ENCODE peak calls at places on chromosome 22, in six cellular contexts. H, P, I, S, M and A are unnamed samples.

GRCh38 chr22:39917776-39918493 is 17.1 kb downstream of the GRAP2 start:
- DNase-seq in H (no peak), S (no peak), M (no peak), P (no peak), I (peak; percentile 14), A (no peak)

GRCh38 chr22:36374603-36375024 is 13.2 kb downstream of the MYH9 start:
- DNase-seq in P (no peak), I (no peak), M (no peak), H (no peak), S (no peak), A (no peak)

GRCh38 chr22:19460036-19460435 is 12.5 kb upstream of the C22orf39 start:
- DNase-seq in S (no peak), M (no peak), H (no peak), P (no peak), I (no peak), A (no peak)

GRCh38 chr22:17734197-17734596 is 40.1 kb downstream of the BID start:
- DNase-seq in H (no peak), S (no peak), P (no peak), M (no peak), I (no peak), A (no peak)

GRCh38 chr22:40203568-40203967 is 25.8 kb downstream of the TNRC6B start:
- DNase-seq in P (no peak), H (no peak), I (no peak), S (no peak), M (no peak), A (no peak)

GRCh38 chr22:30310881-30311771 is 15.6 kb downstream of the TBC1D10A start:
- DNase-seq in I (no peak), M (peak; percentile 94), S (no peak), H (peak; percentile 75), P (no peak), A (peak; percentile 84)

GRCh38 chr22:19853058-19853878 is 1.4 kb downstream of the GNB1L start:
- DNase-seq in H (no peak), I (no peak), S (no peak), M (peak; percentile 64), P (peak; percentile 73), A (no peak)

GRCh38 chr22:32617271-32617670 is 142.7 kb downstream of the FBXO7 start:
- DNase-seq in P (no peak), H (no peak), I (no peak), M (no peak), S (no peak), A (peak; percentile 36)

GRCh38 chr22:30286813-30287625 is 2.3 kb downstream of the CASTOR1 start:
- DNase-seq in S (peak; percentile 67), H (peak; percentile 54), P (peak; percentile 68), I (peak; percentile 85), M (peak; percentile 81), A (peak; percentile 72)

GRCh38 chr22:29904020-29904419 is 21.0 kb downstream of the MTMR3 start:
- DNase-seq in H (no peak), I (no peak), S (no peak), P (no peak), M (no peak), A (no peak)

GRCh38 chr22:36823177-36823839 is 6.5 kb upstream of the PVALB start:
- DNase-seq in I (no peak), H (no peak), S (no peak), P (no peak), M (no peak), A (no peak)

GRCh38 chr22:37951305-37951704 is 2.1 kb downstream of the C22orf23 start:
- DNase-seq in M (no peak), P (no peak), I (no peak), H (no peak), S (peak; percentile 10), A (no peak)

GRCh38 chr22:35174398-35174797 is 82.9 kb upstream of the HMGXB4 start:
- DNase-seq in I (no peak), P (no peak), M (no peak), S (no peak), H (no peak), A (no peak)

GRCh38 chr22:19923914-19924513 is 17.6 kb upstream of the COMT start:
- DNase-seq in M (no peak), P (no peak), S (no peak), I (no peak), H (no peak), A (no peak)

GRCh38 chr22:29359469-29359868 is 28.9 kb downstream of the AP1B1 start:
- DNase-seq in H (no peak), S (peak; percentile 28), M (peak; percentile 85), P (peak; percentile 41), I (peak; percentile 81), A (peak; percentile 62)

GRCh38 chr22:22079404-22080148 is 97.0 kb upstream of the TOP3B start:
- DNase-seq in M (no peak), P (no peak), H (no peak), I (no peak), S (no peak), A (no peak)

GRCh38 chr22:37428649-37429586 is 1.6 kb upstream of the ELFN2 start:
- DNase-seq in M (no peak), S (peak; percentile 64), P (peak; percentile 61), I (peak; percentile 88), H (no peak), A (peak; percentile 48)

GRCh38 chr22:25555506-25556060 is 8.9 kb upstream of the GRK3 start:
- DNase-seq in M (no peak), P (no peak), H (no peak), S (no peak), I (no peak), A (no peak)

GRCh38 chr22:38244106-38244505 is 28.7 kb downstream of the TMEM184B start:
- DNase-seq in P (no peak), H (no peak), I (no peak), S (no peak), M (no peak), A (no peak)

GRCh38 chr22:27632451-27633295 is 168.9 kb downstream of the MN1 start:
- DNase-seq in M (no peak), H (no peak), S (no peak), P (peak; percentile 14), I (peak; percentile 81), A (no peak)

GRCh38 chr22:22770280-22770871 is 117.2 kb upstream of the IGLL5 start:
- DNase-seq in P (peak; percentile 100), M (no peak), S (peak; percentile 33), I (peak; percentile 66), H (no peak), A (peak; percentile 50)

GRCh38 chr22:35480627-35481565 is 59.7 kb upstream of the RASD2 start:
- DNase-seq in I (no peak), S (no peak), H (no peak), M (peak; percentile 90), P (peak; percentile 13), A (no peak)

GRCh38 chr22:19212302-19212870 is 33.9 kb upstream of the SLC25A1 start:
- DNase-seq in H (no peak), S (no peak), M (no peak), I (no peak), P (no peak), A (no peak)

GRCh38 chr22:42343551-42344081 is 73.2 kb upstream of the TCF20 start:
- DNase-seq in M (no peak), I (peak; percentile 80), P (peak; percentile 82), S (no peak), H (no peak), A (peak; percentile 66)

GRCh38 chr22:29842740-29843139 is 4.7 kb upstream of the ASCC2 start:
- DNase-seq in M (no peak), S (peak; percentile 53), P (no peak), I (no peak), H (no peak), A (no peak)

GRCh38 chr22:37784829-37785495 is 22.8 kb upstream of the GCAT start:
- DNase-seq in H (no peak), M (no peak), S (no peak), I (peak; percentile 17), P (no peak), A (no peak)

GRCh38 chr22:17563936-17564391 is 666 bp downstream of the SLC25A18 start:
- DNase-seq in P (no peak), H (no peak), I (no peak), S (no peak), M (peak; percentile 92), A (peak; percentile 73)

GRCh38 chr22:29600846-29601245 is 2.6 kb upstream of the NF2 start:
- DNase-seq in I (no peak), H (no peak), P (no peak), S (no peak), M (no peak), A (no peak)

GRCh38 chr22:40939202-40939601 is 12.0 kb upstream of the RBX1 start:
- DNase-seq in S (no peak), H (no peak), P (no peak), M (no peak), I (no peak), A (no peak)

GRCh38 chr22:41482319-41482935 is 13.5 kb downstream of the ACO2 start:
- DNase-seq in S (no peak), P (no peak), H (no peak), M (no peak), I (no peak), A (no peak)

GRCh38 chr22:46083383-46084350 is 66.7 kb upstream of the PPARA start:
- DNase-seq in P (no peak), S (no peak), H (peak; percentile 15), M (peak; percentile 72), I (no peak), A (no peak)
- H3K27ac ChIP-seq in P (no peak overlapping the region), S (peak overlapping the region; percentile 99), H (peak overlapping the region; percentile 73), M (peak overlapping the region; percentile 98), I (peak overlapping the region; percentile 96), A (peak overlapping the region; percentile 98)

GRCh38 chr22:44109417-44109816 is 71.3 kb upstream of the PARVG start:
- DNase-seq in I (peak; percentile 47), H (no peak), S (no peak), M (peak; percentile 17), P (no peak), A (peak; percentile 3)
- H3K4me1 ChIP-seq in I (no peaks in the 10 kb centered on the region), H (no peaks in the 10 kb centered on the region), S (no peaks in the 10 kb centered on the region), M (no peaks in the 10 kb centered on the region), P (no peaks in the 10 kb centered on the region), A (no peaks in the 10 kb centered on the region)

DNA sequence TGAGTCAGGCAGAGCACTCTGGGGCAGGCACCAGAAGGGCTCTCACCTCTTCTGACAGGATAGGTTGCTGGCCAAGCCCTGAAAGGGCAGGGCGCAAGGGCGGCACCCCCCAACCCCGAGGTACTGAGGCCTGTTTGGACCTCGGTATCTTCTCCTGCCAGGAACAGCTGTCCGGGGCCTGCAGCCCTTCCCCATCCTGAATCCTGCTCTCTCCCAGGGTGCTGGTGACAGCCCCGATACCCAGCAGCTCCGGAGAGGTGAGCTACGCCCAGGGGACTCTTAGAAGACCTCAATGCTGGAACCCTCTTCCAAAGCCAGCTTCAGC is 79.1 kb downstream of the PHF21B start:
- DNase-seq in M (no peak), I (peak; percentile 50), P (no peak), S (no peak), H (no peak), A (no peak)
- TF ChIP-seq EP300 in M (no peak), I (no peak), P (no peak), S (no peak), H (no peak), A (no peak)

GRCh38 chr22:48494256-48494967 is 1333.3 kb downstream of the BRD1 start:
- DNase-seq in I (no peak), H (no peak), M (peak; percentile 54), S (no peak), P (no peak), A (no peak)
- H3K27ac ChIP-seq in I (no peak overlapping the region), H (no peak overlapping the region), M (no peak overlapping the region), S (peak overlapping the region; percentile 42), P (no peak overlapping the region), A (no peak overlapping the region)

GRCh38 chr22:50031189-50032091 is 18.9 kb upstream of the IL17REL start:
- DNase-seq in I (peak; percentile 33), M (peak; percentile 62), S (no peak), H (no peak), P (no peak), A (no peak)
- H3K4me1 ChIP-seq in I (no peaks in the 10 kb centered on the region), M (peaks cover 7% of the 10 kb centered on the region), S (peaks cover 6% of the 10 kb centered on the region), H (peaks cover 12% of the 10 kb centered on the region), P (peaks cover 55% of the 10 kb centered on the region), A (no peaks in the 10 kb centered on the region)